ENCODE peak calls at places on chromosomes 5 and 9, in ten cellular contexts. C, X, Q, B, P, J, N, G, A and V are unnamed samples.

GRCh38 chr5:113171520-113171919 is 194.9 kb downstream of the DCP2 start:
- DNase-seq in C (no peak), X (no peak), Q (no peak), B (no peak), P (no peak), J (no peak), N (no peak), G (no peak), A (no peak), V (no peak)

GRCh38 chr5:171747061-171747859 is 38.4 kb upstream of the SMIM23 start:
- DNase-seq in C (no peak), X (no peak), Q (no peak), B (no peak), P (no peak), J (no peak), N (no peak), G (no peak), A (no peak), V (no peak)

GRCh38 chr5:177469061-177469628 is 4.3 kb downstream of the DBN1 start:
- DNase-seq in C (no peak), X (no peak), Q (no peak), B (no peak), P (no peak), J (no peak), N (no peak), G (peak), A (no peak), V (no peak)

GRCh38 chr5:116557669-116558271 is 16.9 kb downstream of the SEMA6A start:
- DNase-seq in C (peak), X (no peak), Q (no peak), B (no peak), P (no peak), J (no peak), N (peak), G (no peak), A (no peak), V (no peak)

GRCh38 chr5:38182991-38183390 is 75.4 kb upstream of the EGFLAM start:
- DNase-seq in C (no peak), X (no peak), Q (no peak), B (no peak), P (no peak), J (no peak), N (no peak), G (no peak), A (no peak), V (no peak)

GRCh38 chr9:7097785-7098420 is 340.1 kb downstream of the KDM4C start:
- DNase-seq in C (no peak), X (no peak), Q (no peak), B (no peak), P (no peak), J (no peak), N (no peak), G (no peak), A (no peak), V (peak)

GRCh38 chr9:90022474-90022873 is 417.7 kb downstream of the GADD45G start:
- DNase-seq in C (peak), X (no peak), Q (no peak), B (no peak), P (peak), J (no peak), N (no peak), G (no peak), A (no peak), V (no peak)

GRCh38 chr5:126220725-126221124 is 202.5 kb upstream of the GRAMD2B start:
- DNase-seq in C (no peak), X (no peak), Q (no peak), B (no peak), P (no peak), J (no peak), N (no peak), G (no peak), A (no peak), V (no peak)

GRCh38 chr9:133798160-133798559 is 60.0 kb upstream of the SARDH start:
- DNase-seq in C (no peak), X (no peak), Q (no peak), B (no peak), P (no peak), J (no peak), N (no peak), G (no peak), A (no peak), V (no peak)

GRCh38 chr5:162190-162564 is 29.1 kb upstream of the LRRC14B start:
- DNase-seq in C (no peak), X (no peak), Q (no peak), B (no peak), P (no peak), J (no peak), N (no peak), G (no peak), A (no peak), V (no peak)

GRCh38 chr5:64158827-64159226 is 6.8 kb upstream of the RNF180 start:
- DNase-seq in C (no peak), X (no peak), Q (no peak), B (no peak), P (no peak), J (no peak), N (no peak), G (no peak), A (no peak), V (no peak)